ENCODE peak calls at places on chromosomes 7 and 10, in seven cellular contexts. R is activated B cell treated with CpG ODN at 0.5 μM for 24 hours; K is cardiac septum; A is lower lobe of right lung; P is HS-5; Z is naive thymus-derived CD8-positive, alpha-beta T cell; J is T-helper 9 cell. M is an unnamed sample.

GRCh38 chr7:155398944-155399343 is 59.0 kb upstream of the EN2 start:
- DNase-seq in R (no peak), K (no peak), A (no peak), P (no peak), Z (no peak), J (no peak), M (no peak)

GRCh38 chr7:84492565-84493034 is 298.0 kb upstream of the SEMA3A start:
- DNase-seq in R (no peak), K (no peak), A (no peak), P (no peak), Z (no peak), J (no peak), M (no peak)

GRCh38 chr7:94286111-94286510 is 108.6 kb upstream of the COL1A2 start:
- DNase-seq in R (no peak), K (no peak), A (no peak), P (no peak), Z (no peak), J (no peak), M (no peak)

GRCh38 chr10:8908013-8908412 is 853.5 kb downstream of the GATA3 start:
- DNase-seq in R (no peak), K (no peak), A (no peak), P (no peak), Z (no peak), J (no peak), M (no peak)

GRCh38 chr10:119619215-119619614 is 22.5 kb upstream of the TIAL1 start:
- DNase-seq in R (no peak), K (no peak), A (no peak), P (no peak), Z (no peak), J (no peak), M (no peak)

GRCh38 chr10:71981024-71981867 is 17.1 kb downstream of the CHST3 start:
- DNase-seq in R (no peak), K (no peak), A (no peak), P (no peak), Z (no peak), J (no peak), M (no peak)

GRCh38 chr10:31888442-31888841 is 40.2 kb downstream of the ARHGAP12 start:
- DNase-seq in R (no peak), K (no peak), A (no peak), P (no peak), Z (no peak), J (no peak), M (no peak)

GRCh38 chr10:124278356-124278755 is 140.4 kb downstream of the OAT start:
- DNase-seq in R (no peak), K (no peak), A (no peak), P (no peak), Z (no peak), J (no peak), M (no peak)

GRCh38 chr7:148699772-148700629 is 1.3 kb downstream of the CUL1 start:
- DNase-seq in R (no peak), K (no peak), A (no peak), P (no peak), Z (peak), J (no peak), M (no peak)

GRCh38 chr7:135501402-135501801 is 8.5 kb downstream of the CNOT4 start:
- DNase-seq in R (no peak), K (no peak), A (no peak), P (no peak), Z (no peak), J (no peak), M (no peak)

GRCh38 chr10:490891-491571 is 198.4 kb downstream of the DIP2C start:
- DNase-seq in R (no peak), K (peak), A (no peak), P (no peak), Z (no peak), J (no peak), M (no peak)

GRCh38 chr10:122981066-122981464 is 864 bp downstream of the PSTK start:
- DNase-seq in R (no peak), K (no peak), A (no peak), P (peak), Z (peak), J (no peak), M (no peak)

GRCh38 chr7:6284055-6284400 is 11.6 kb upstream of the CYTH3 start:
- DNase-seq in R (no peak), K (no peak), A (no peak), P (no peak), Z (no peak), J (no peak), M (no peak)

GRCh38 chr7:110522751-110523200 is 568.2 kb upstream of the LRRN3 start:
- DNase-seq in R (no peak), K (no peak), A (no peak), P (no peak), Z (no peak), J (no peak), M (no peak)

GRCh38 chr7:140439359-140439758 is 35.5 kb downstream of the RAB19 start:
- DNase-seq in R (no peak), K (no peak), A (no peak), P (no peak), Z (no peak), J (no peak), M (no peak)

GRCh38 chr7:148982596-148983219 is 45.6 kb downstream of the PDIA4 start:
- DNase-seq in R (no peak), K (no peak), A (no peak), P (no peak), Z (peak), J (no peak), M (no peak)

GRCh38 chr7:95676691-95677090 is 80.4 kb upstream of the PDK4 start:
- DNase-seq in R (no peak), K (no peak), A (no peak), P (no peak), Z (no peak), J (no peak), M (no peak)

GRCh38 chr10:87734987-87735827 is 75.5 kb downstream of the PAPSS2 start:
- DNase-seq in R (no peak), K (no peak), A (no peak), P (peak), Z (peak), J (no peak), M (no peak)

GRCh38 chr7:33418251-33418701 is 288.9 kb downstream of the BBS9 start:
- DNase-seq in R (no peak), K (no peak), A (no peak), P (peak), Z (no peak), J (no peak), M (no peak)

GRCh38 chr7:52719677-52720076 is 315.8 kb upstream of the POM121L12 start:
- DNase-seq in R (no peak), K (no peak), A (no peak), P (no peak), Z (no peak), J (no peak), M (no peak)

GRCh38 chr7:42272793-42273665 is 36.0 kb upstream of the GLI3 start:
- DNase-seq in R (no peak), K (no peak), A (no peak), P (peak), Z (no peak), J (no peak), M (no peak)

GRCh38 chr7:129939881-129940280 is 12.9 kb downstream of the UBE2H start:
- DNase-seq in R (no peak), K (no peak), A (no peak), P (no peak), Z (no peak), J (no peak), M (no peak)

M was measured in T-cell.